ENCODE peak calls at places on chromosomes 5 and 9, in nine cellular contexts. P is activated naive CD4-positive, alpha-beta T cell; M is ELR; E is right cardiac atrium; J is RCC 7860; F is hippocampal formation; T is neural crest cell; D is caudate nucleus; S is GDM1. W is an unnamed sample.

GRCh38 chr5:1930880-1931589 is 48.3 kb upstream of the IRX4 start:
- DNase-seq in P (no peak), M (no peak), E (peak; percentile 81), J (no peak), F (no peak), T (peak; percentile 35), D (no peak), S (no peak), W (peak; percentile 84)

GRCh38 chr5:90226433-90227099 is 183.0 kb downstream of the CETN3 start:
- DNase-seq in P (no peak), M (no peak), E (peak; percentile 56), J (no peak), F (no peak), T (no peak), D (no peak), S (no peak), W (no peak)

GRCh38 chr5:16924201-16924600 is 11.9 kb downstream of the MYO10 start:
- DNase-seq in P (no peak), M (no peak), E (no peak), J (no peak), F (no peak), T (no peak), D (no peak), S (no peak), W (no peak)

GRCh38 chr5:5231576-5231975 is 91.4 kb downstream of the ADAMTS16 start:
- DNase-seq in P (no peak), M (no peak), E (no peak), J (no peak), F (no peak), T (no peak), D (no peak), S (no peak), W (no peak)

GRCh38 chr9:94912700-94913249 is 186.3 kb downstream of the AOPEP start:
- DNase-seq in P (no peak), M (peak; percentile 89), E (no peak), J (peak; percentile 95), F (no peak), T (no peak), D (no peak), S (no peak), W (peak; percentile 32)

GRCh38 chr9:112186695-112187094 is 11.6 kb upstream of the SUSD1 start:
- DNase-seq in P (no peak), M (no peak), E (no peak), J (no peak), F (no peak), T (no peak), D (no peak), S (no peak), W (no peak)

GRCh38 chr5:136600306-136600705 is 235.0 kb upstream of the TRPC7 start:
- DNase-seq in P (no peak), M (no peak), E (no peak), J (no peak), F (no peak), T (no peak), D (no peak), S (no peak), W (no peak)

GRCh38 chr5:6814816-6815215 is 101.6 kb downstream of the TENT4A start:
- DNase-seq in P (no peak), M (no peak), E (no peak), J (no peak), F (no peak), T (no peak), D (no peak), S (no peak), W (no peak)

GRCh38 chr9:113296796-113297558 is 6.2 kb downstream of the RNF183 start:
- DNase-seq in P (no peak), M (no peak), E (no peak), J (no peak), F (no peak), T (no peak), D (no peak), S (no peak), W (no peak)

GRCh38 chr5:107869459-107870115 is 198.8 kb upstream of the EFNA5 start:
- DNase-seq in P (no peak), M (peak; percentile 88), E (no peak), J (peak; percentile 54), F (no peak), T (no peak), D (no peak), S (no peak), W (no peak)

GRCh38 chr5:136062563-136063274 is 33.9 kb downstream of the TGFBI start:
- DNase-seq in P (no peak), M (peak; percentile 76), E (no peak), J (peak; percentile 46), F (no peak), T (no peak), D (no peak), S (peak; percentile 5), W (no peak)

GRCh38 chr5:131413605-131414559 is 150.0 kb downstream of the CDC42SE2 start:
- DNase-seq in P (no peak), M (no peak), E (no peak), J (no peak), F (no peak), T (no peak), D (no peak), S (peak; percentile 12), W (no peak)

GRCh38 chr5:78008356-78008967 is 232.3 kb upstream of the TBCA start:
- DNase-seq in P (no peak), M (peak; percentile 66), E (no peak), J (peak; percentile 6), F (peak; percentile 84), T (no peak), D (no peak), S (peak; percentile 41), W (no peak)

GRCh38 chr5:94785111-94785510 is 166.6 kb downstream of the SLF1 start:
- DNase-seq in P (no peak), M (peak; percentile 15), E (no peak), J (no peak), F (peak; percentile 7), T (no peak), D (no peak), S (no peak), W (no peak)

GRCh38 chr5:181173420-181174342 is 26.3 kb downstream of the OR2V2 start:
- DNase-seq in P (no peak), M (peak; percentile 84), E (no peak), J (peak; percentile 60), F (no peak), T (no peak), D (no peak), S (no peak), W (peak; percentile 67)

GRCh38 chr5:1709186-1709803 is 90.3 kb downstream of the MRPL36 start:
- DNase-seq in P (no peak), M (no peak), E (no peak), J (no peak), F (no peak), T (no peak), D (no peak), S (no peak), W (no peak)

GRCh38 chr5:167839065-167839464 is 452.4 kb upstream of the WWC1 start:
- DNase-seq in P (no peak), M (no peak), E (no peak), J (no peak), F (no peak), T (no peak), D (no peak), S (no peak), W (no peak)

GRCh38 chr5:154618696-154619095 is 136.5 kb upstream of the LARP1 start:
- DNase-seq in P (no peak), M (peak; percentile 48), E (no peak), J (no peak), F (no peak), T (no peak), D (no peak), S (no peak), W (no peak)

GRCh38 chr5:115194671-115195070 is 25.0 kb upstream of the TRIM36 start:
- DNase-seq in P (no peak), M (no peak), E (no peak), J (no peak), F (no peak), T (no peak), D (no peak), S (no peak), W (no peak)

GRCh38 chr5:158461240-158461854 is 602.4 kb upstream of the CLINT1 start:
- DNase-seq in P (no peak), M (no peak), E (peak; percentile 66), J (no peak), F (no peak), T (no peak), D (no peak), S (no peak), W (no peak)

GRCh38 chr9:117265253-117265652 is 149.6 kb downstream of the ASTN2 start:
- DNase-seq in P (no peak), M (no peak), E (peak; percentile 70), J (no peak), F (peak; percentile 32), T (no peak), D (peak; percentile 7), S (no peak), W (no peak)

GRCh38 chr9:126618590-126619335 is 5.0 kb downstream of the LMX1B start:
- DNase-seq in P (no peak), M (no peak), E (no peak), J (no peak), F (no peak), T (no peak), D (no peak), S (no peak), W (peak; percentile 66)

GRCh38 chr5:112649882-112650281 is 87.8 kb upstream of the APC start:
- DNase-seq in P (no peak), M (no peak), E (no peak), J (no peak), F (no peak), T (no peak), D (no peak), S (no peak), W (no peak)